ENCODE peak calls at places on chromosomes 12 and 14, in seven cellular contexts. C, K, F, Z, I, O and E are unnamed samples. For H3K27me3, the result is how much of the 10 kb centered on the place peaks cover.

GRCh38 chr12:69007166-69007857 is 74.3 kb upstream of the CPM start:
- DNase-seq in C (peak), K (peak), F (no peak), Z (no peak), I (peak), O (no peak), E (no peak)

GRCh38 chr12:12606793-12607589 is 4.7 kb upstream of the CREBL2 start:
- DNase-seq in C (no peak), K (no peak), F (no peak), Z (no peak), I (peak), O (no peak), E (no peak)

GRCh38 chr14:103543140-103543539 is 14.1 kb downstream of the TRMT61A start:
- DNase-seq in C (no peak), K (no peak), F (peak), Z (peak), I (no peak), O (no peak), E (no peak)

GRCh38 chr14:51996148-51996746 is 6.9 kb downstream of the RTRAF start:
- DNase-seq in C (peak), K (no peak), F (no peak), Z (no peak), I (peak), O (no peak), E (no peak)

GRCh38 chr14:54713364-54713763 is 146.4 kb downstream of the SAMD4A start:
- DNase-seq in C (no peak), K (no peak), F (no peak), Z (no peak), I (peak), O (no peak), E (no peak)

GRCh38 chr12:11568762-11569478 is 80.6 kb upstream of the ETV6 start:
- DNase-seq in C (no peak), K (no peak), F (no peak), Z (no peak), I (no peak), O (no peak), E (no peak)

GRCh38 chr12:62250671-62251608 is 9.3 kb upstream of the USP15 start:
- DNase-seq in C (no peak), K (no peak), F (no peak), Z (no peak), I (peak), O (no peak), E (no peak)

GRCh38 chr12:113334786-113335539 is at the start of gene SLC8B1:
- DNase-seq in C (peak), K (peak), F (peak), Z (peak), I (peak), O (peak), E (peak)

GRCh38 chr12:78470354-78471195 is 394.0 kb upstream of the SYT1 start:
- DNase-seq in C (peak), K (no peak), F (no peak), Z (peak), I (peak), O (no peak), E (no peak)

GRCh38 chr14:77574446-77575125 is 41.9 kb downstream of the SPTLC2 start:
- DNase-seq in C (no peak), K (no peak), F (no peak), Z (no peak), I (peak), O (no peak), E (no peak)

GRCh38 chr12:106054016-106054415 is 84.7 kb downstream of the NUAK1 start:
- DNase-seq in C (no peak), K (no peak), F (no peak), Z (no peak), I (no peak), O (no peak), E (no peak)

GRCh38 chr12:57116580-57117281 is 5.6 kb upstream of the STAT6 start:
- DNase-seq in C (no peak), K (no peak), F (no peak), Z (no peak), I (no peak), O (no peak), E (no peak)

GRCh38 chr12:25083211-25083610 is 111.7 kb downstream of the DNAI7 start:
- DNase-seq in C (no peak), K (no peak), F (no peak), Z (no peak), I (no peak), O (no peak), E (no peak)

GRCh38 chr14:81435578-81436295 is 35.6 kb upstream of the STON2 start:
- DNase-seq in C (peak), K (peak), F (peak), Z (peak), I (peak), O (no peak), E (peak)

GRCh38 chr12:26273811-26274210 is 78.4 kb downstream of the SSPN start:
- DNase-seq in C (no peak), K (no peak), F (no peak), Z (no peak), I (no peak), O (no peak), E (no peak)

GRCh38 chr12:124518051-124518932 is 49.1 kb downstream of the NCOR2 start:
- DNase-seq in C (peak), K (peak), F (peak), Z (peak), I (peak), O (no peak), E (no peak)

GRCh38 chr14:70660967-70661871 is 19.5 kb downstream of the TTC9 start:
- DNase-seq in C (no peak), K (peak), F (no peak), Z (no peak), I (no peak), O (no peak), E (peak)

GRCh38 chr12:12482959-12483358 is 79.7 kb downstream of the DUSP16 start:
- DNase-seq in C (no peak), K (no peak), F (no peak), Z (no peak), I (no peak), O (no peak), E (no peak)

GRCh38 chr12:118103231-118103600 is 595 bp downstream of the VSIG10 start:
- DNase-seq in C (no peak), K (no peak), F (no peak), Z (no peak), I (peak), O (no peak), E (no peak)

GRCh38 chr12:2813573-2814185 is 1.2 kb downstream of the ITFG2 start:
- DNase-seq in C (peak), K (no peak), F (no peak), Z (peak), I (peak), O (peak), E (peak)

GRCh38 chr14:96752594-96752993 is 44.6 kb upstream of the VRK1 start:
- DNase-seq in C (no peak), K (no peak), F (no peak), Z (no peak), I (no peak), O (no peak), E (no peak)

GRCh38 chr12:110540048-110540447 is 37.9 kb downstream of the RAD9B start:
- DNase-seq in C (no peak), K (no peak), F (no peak), Z (no peak), I (no peak), O (no peak), E (no peak)

GRCh38 chr14:93725993-93726392 is 62.3 kb downstream of the PRIMA1 start:
- DNase-seq in C (no peak), K (no peak), F (no peak), Z (no peak), I (no peak), O (no peak), E (no peak)

GRCh38 chr14:54471641-54472040 is 17.1 kb downstream of the GMFB start:
- DNase-seq in C (no peak), K (no peak), F (no peak), Z (no peak), I (no peak), O (no peak), E (no peak)

GRCh38 chr12:121796855-121797751 is 3.6 kb upstream of the RHOF start:
- DNase-seq in C (peak), K (peak), F (peak), Z (peak), I (peak), O (no peak), E (no peak)

GRCh38 chr14:99572173-99572999 is 31.6 kb downstream of the CCDC85C start:
- DNase-seq in C (no peak), K (no peak), F (no peak), Z (no peak), I (no peak), O (no peak), E (no peak)

GRCh38 chr12:6970096-6970527 is 352 bp downstream of the PHB2 start:
- DNase-seq in C (no peak), K (no peak), F (no peak), Z (no peak), I (no peak), O (no peak), E (no peak)

GRCh38 chr14:92122351-92122677 is 545 bp downstream of the CPSF2 start:
- DNase-seq in C (peak), K (no peak), F (no peak), Z (no peak), I (peak), O (no peak), E (no peak)

GRCh38 chr14:49951946-49952345 is 59.1 kb downstream of the ARF6 start:
- DNase-seq in C (no peak), K (peak), F (no peak), Z (no peak), I (no peak), O (no peak), E (no peak)

GRCh38 chr12:42450248-42450647 is 124.3 kb downstream of the PPHLN1 start:
- DNase-seq in C (no peak), K (no peak), F (no peak), Z (no peak), I (no peak), O (no peak), E (no peak)

GRCh38 chr12:50708619-50709018 is 55.3 kb upstream of the ATF1 start:
- DNase-seq in C (no peak), K (no peak), F (no peak), Z (no peak), I (no peak), O (no peak), E (no peak)

GRCh38 chr14:67900188-67900587 is 80.6 kb downstream of the RAD51B start:
- DNase-seq in C (no peak), K (no peak), F (no peak), Z (no peak), I (no peak), O (no peak), E (no peak)

GRCh38 chr12:51247523-51248206 is 9.0 kb downstream of the DAZAP2 start:
- DNase-seq in C (no peak), K (no peak), F (no peak), Z (no peak), I (no peak), O (no peak), E (no peak)

GRCh38 chr14:20614038-20614840 is 23.1 kb upstream of the RNASE12 start:
- DNase-seq in C (peak), K (no peak), F (no peak), Z (no peak), I (no peak), O (no peak), E (no peak)

GRCh38 chr12:53327435-53328042 is 6.1 kb upstream of the AAAS start:
- DNase-seq in C (no peak), K (no peak), F (no peak), Z (no peak), I (peak), O (no peak), E (no peak)

GRCh38 chr14:55122441-55122986 is 6.5 kb upstream of the LGALS3 start:
- DNase-seq in C (no peak), K (peak), F (peak), Z (peak), I (peak), O (no peak), E (no peak)

GRCh38 chr14:68085742-68086141 is 266.2 kb downstream of the RAD51B start:
- DNase-seq in C (no peak), K (no peak), F (no peak), Z (no peak), I (no peak), O (no peak), E (no peak)

GRCh38 chr12:118307069-118307954 is 65.4 kb downstream of the TAOK3 start:
- DNase-seq in C (no peak), K (no peak), F (no peak), Z (peak), I (peak), O (no peak), E (no peak)

GRCh38 chr14:87153391-87153790 is 839.6 kb downstream of the GALC start:
- DNase-seq in C (no peak), K (no peak), F (no peak), Z (no peak), I (no peak), O (no peak), E (no peak)

GRCh38 chr14:68843471-68844209 is 50.8 kb upstream of the ZFP36L1 start:
- DNase-seq in C (peak), K (peak), F (peak), Z (peak), I (peak), O (peak), E (peak)

GRCh38 chr14:72891666-72892102 is 2.2 kb downstream of the DPF3 start:
- DNase-seq in C (no peak), K (no peak), F (no peak), Z (no peak), I (no peak), O (no peak), E (no peak)
- H3K27me3 ChIP-seq in C (half or more), K (under half), F (under half), Z (half or more), I (under half), O (under half), E (under half)

GRCh38 chr12:117035287-117035686 is 63.9 kb downstream of the TESC start:
- DNase-seq in C (no peak), K (no peak), F (no peak), Z (no peak), I (no peak), O (no peak), E (no peak)

GRCh38 chr12:117032593-117033381 is 66.4 kb downstream of the TESC start:
- DNase-seq in C (peak), K (peak), F (no peak), Z (no peak), I (no peak), O (no peak), E (no peak)

GRCh38 chr12:117033382-117034045 is 65.7 kb downstream of the TESC start:
- DNase-seq in C (no peak), K (peak), F (no peak), Z (no peak), I (no peak), O (no peak), E (no peak)

GRCh38 chr12:117034691-117035090 is 64.5 kb downstream of the TESC start:
- DNase-seq in C (no peak), K (no peak), F (no peak), Z (no peak), I (no peak), O (no peak), E (no peak)

GRCh38 chr12:117034249-117034648 is 65.0 kb downstream of the TESC start:
- DNase-seq in C (no peak), K (no peak), F (no peak), Z (no peak), I (no peak), O (no peak), E (no peak)
- H3K27me3 ChIP-seq in C (under half), K (under half), F (under half), Z (under half), I (under half), O (under half), E (under half)

GRCh38 chr12:132201391-132202120 is 57.3 kb downstream of the NOC4L start:
- DNase-seq in C (no peak), K (no peak), F (peak), Z (no peak), I (no peak), O (no peak), E (no peak)
- H3K27me3 ChIP-seq in C (half or more), K (under half), F (under half), Z (half or more), I (under half), O (under half), E (under half)

GRCh38 chr14:74243051-74243450 is 3.8 kb downstream of the VSX2 start:
- DNase-seq in C (no peak), K (no peak), F (no peak), Z (no peak), I (no peak), O (no peak), E (no peak)

GRCh38 chr14:74239848-74240793 is 872 bp downstream of the VSX2 start:
- DNase-seq in C (peak), K (no peak), F (no peak), Z (no peak), I (peak), O (no peak), E (no peak)

GRCh38 chr14:74240794-74241610 is 1.8 kb downstream of the VSX2 start:
- DNase-seq in C (peak), K (no peak), F (no peak), Z (no peak), I (peak), O (no peak), E (no peak)

GRCh38 chr14:74242055-74243042 is 3.1 kb downstream of the VSX2 start:
- DNase-seq in C (peak), K (no peak), F (no peak), Z (no peak), I (peak), O (no peak), E (no peak)

GRCh38 chr14:74241611-74242005 is 2.4 kb downstream of the VSX2 start:
- DNase-seq in C (no peak), K (no peak), F (no peak), Z (no peak), I (peak), O (no peak), E (no peak)
- H3K27me3 ChIP-seq in C (half or more), K (half or more), F (half or more), Z (half or more), I (half or more), O (half or more), E (half or more)

GRCh38 chr14:34930591-34931069 is 52.2 kb upstream of the SRP54 start:
- DNase-seq in C (no peak), K (no peak), F (no peak), Z (no peak), I (no peak), O (no peak), E (no peak)
- H3K27me3 ChIP-seq in C (under half), K (under half), F (under half), Z (under half), I (under half), O (under half), E (under half)